ENCODE peak calls at places on chromosomes 5 and 9, in five cellular contexts. I is mucosa of descending colon, C is gastrocnemius medialis, B is HCT116, O is kidney. R is an unnamed sample. For H3K9me3, the result is how much of the 10 kb centered on the place peaks cover.

GRCh38 chr9:119284118-119284517 is 85.1 kb downstream of the BRINP1 start:
- DNase-seq in I (no peak), C (no peak), B (no peak), O (no peak), R (no peak)

GRCh38 chr5:73692981-73693380 is 67.0 kb downstream of the ARHGEF28 start:
- DNase-seq in I (no peak), C (no peak), B (no peak), O (no peak), R (no peak)

GRCh38 chr9:87282477-87282991 is 215.1 kb upstream of the DAPK1 start:
- DNase-seq in I (no peak), C (no peak), B (no peak), O (no peak), R (no peak)

GRCh38 chr5:3845249-3845648 is 249.6 kb downstream of the IRX1 start:
- DNase-seq in I (no peak), C (no peak), B (no peak), O (no peak), R (no peak)

GRCh38 chr9:136840877-136841645 is 1.2 kb upstream of the AJM1 start:
- DNase-seq in I (peak), C (peak), B (no peak), O (peak), R (peak)

GRCh38 chr9:87676976-87677775 is 48.7 kb upstream of the CTSL start:
- DNase-seq in I (no peak), C (no peak), B (no peak), O (no peak), R (no peak)

GRCh38 chr5:120655828-120656435 is 191.8 kb downstream of the PRR16 start:
- DNase-seq in I (no peak), C (no peak), B (peak), O (no peak), R (peak)

GRCh38 chr9:107340920-107341632 is 58.0 kb downstream of the RAD23B start:
- DNase-seq in I (peak), C (peak), B (peak), O (peak), R (peak)

GRCh38 chr9:129983891-129984290 is 59.1 kb downstream of the FNBP1 start:
- DNase-seq in I (no peak), C (no peak), B (no peak), O (no peak), R (no peak)

GRCh38 chr5:78829811-78830499 is 155.2 kb downstream of the ARSB start:
- DNase-seq in I (no peak), C (no peak), B (no peak), O (peak), R (no peak)

GRCh38 chr9:121581775-121582600 is 69.4 kb upstream of the DAB2IP start:
- DNase-seq in I (no peak), C (no peak), B (no peak), O (no peak), R (no peak)

GRCh38 chr9:98432134-98432533 is 176.7 kb upstream of the TBC1D2 start:
- DNase-seq in I (no peak), C (no peak), B (no peak), O (no peak), R (no peak)

GRCh38 chr9:81632599-81632998 is 56.7 kb downstream of the TLE1 start:
- DNase-seq in I (no peak), C (no peak), B (no peak), O (no peak), R (no peak)

GRCh38 chr5:88787856-88788255 is 95.1 kb downstream of the MEF2C start:
- DNase-seq in I (no peak), C (no peak), B (no peak), O (no peak), R (no peak)

GRCh38 chr5:163976691-163977090 is 471.3 kb downstream of the MAT2B start:
- DNase-seq in I (no peak), C (no peak), B (no peak), O (no peak), R (no peak)

GRCh38 chr5:7422262-7422661 is 26.3 kb downstream of the ADCY2 start:
- DNase-seq in I (no peak), C (no peak), B (no peak), O (no peak), R (no peak)

GRCh38 chr5:45262061-45262590 is 434.1 kb downstream of the HCN1 start:
- DNase-seq in I (no peak), C (no peak), B (no peak), O (peak), R (no peak)

GRCh38 chr5:45264447-45264846 is 431.7 kb downstream of the HCN1 start:
- DNase-seq in I (no peak), C (no peak), B (no peak), O (no peak), R (no peak)

GRCh38 chr5:45261125-45261524 is 435.1 kb downstream of the HCN1 start:
- DNase-seq in I (no peak), C (no peak), B (no peak), O (no peak), R (no peak)

GRCh38 chr5:45260292-45260691 is 435.9 kb downstream of the HCN1 start:
- DNase-seq in I (no peak), C (no peak), B (no peak), O (no peak), R (no peak)
- H3K9me3 ChIP-seq in I (under half), C (under half), B (under half), O (under half), R (under half)

GRCh38 chr9:5869315-5870019 is 21.2 kb upstream of the MLANA start:
- DNase-seq in I (no peak), C (no peak), B (peak), O (no peak), R (no peak)
- TF ChIP-seq CTCF in I (peak), C (no peak), B (peak), O (no peak), R (peak)

DNA sequence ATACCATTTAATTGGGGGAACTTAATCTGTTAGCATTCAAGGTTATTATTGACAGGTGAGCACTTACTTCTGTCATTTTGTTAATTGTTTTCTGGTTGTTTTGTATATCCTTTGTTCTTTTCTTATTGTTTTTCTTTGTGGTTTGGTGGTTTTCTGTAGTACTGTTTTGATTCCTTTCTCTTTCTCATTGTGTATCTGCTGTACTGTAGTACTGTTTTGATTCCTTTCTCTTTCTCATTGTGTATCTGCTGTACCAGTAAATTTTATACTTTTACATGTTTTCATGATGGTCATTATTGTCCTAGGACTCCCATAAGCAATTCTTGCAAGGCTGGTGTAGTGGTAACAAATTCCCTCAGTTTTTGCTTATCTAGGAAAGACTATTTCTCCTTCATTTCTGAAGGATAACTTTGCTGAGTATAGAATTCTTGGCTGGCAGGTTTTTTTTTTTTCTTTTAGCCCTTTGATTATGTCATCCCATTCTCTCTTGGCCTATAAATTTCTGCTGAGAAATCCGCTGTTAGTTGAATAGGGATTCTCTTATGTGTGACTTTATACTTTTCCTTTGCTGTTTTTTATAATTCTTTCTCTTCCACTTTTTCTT is 24.1 kb upstream of the CACNA1B start:
- DNase-seq in I (no peak), C (no peak), B (no peak), O (no peak), R (no peak)
- H3K9me3 ChIP-seq in I (under half), C (under half), B (under half), O (under half), R (under half)

DNA sequence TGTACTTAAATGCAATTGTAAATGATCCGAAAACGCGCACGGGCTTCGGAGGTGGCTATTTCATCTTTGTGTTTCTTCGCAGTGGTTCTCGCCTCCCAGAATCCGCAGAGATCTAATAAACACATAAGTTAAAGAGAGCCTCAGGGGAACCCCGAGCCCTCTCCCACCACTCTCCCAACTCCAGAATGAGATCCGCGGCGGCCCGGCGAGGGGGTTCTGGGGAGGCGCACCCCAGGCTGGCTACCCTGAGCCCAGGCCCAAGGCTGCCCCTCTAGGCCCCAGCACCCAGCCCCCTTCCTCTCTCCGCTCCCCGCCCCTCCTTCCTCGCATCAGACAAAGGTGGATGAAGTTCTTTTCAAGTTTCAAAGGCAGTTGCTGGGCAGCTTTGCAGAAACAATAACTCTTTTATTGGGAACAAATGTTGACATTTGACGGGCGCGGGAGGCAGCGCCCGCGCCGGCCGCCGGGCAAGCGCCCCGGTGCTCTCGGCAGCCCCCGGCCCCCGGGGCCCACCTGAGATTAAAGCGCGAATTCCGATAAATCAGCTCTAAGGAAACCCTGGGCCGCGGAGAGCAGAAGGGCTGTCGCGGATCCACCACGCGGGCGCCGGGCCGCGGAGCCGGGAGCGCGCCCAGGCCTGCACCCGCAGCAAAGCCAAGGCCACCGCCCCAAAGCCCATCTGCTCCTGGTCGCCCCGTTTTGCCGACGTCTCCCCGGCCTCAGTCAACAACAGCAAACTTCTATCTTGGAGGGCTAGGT is 8.4 kb downstream of the IRX2 start:
- DNase-seq in I (no peak), C (no peak), B (no peak), O (no peak), R (no peak)
- TF ChIP-seq CTCF in I (no peak), C (no peak), B (no peak), O (no peak), R (no peak)

DNA sequence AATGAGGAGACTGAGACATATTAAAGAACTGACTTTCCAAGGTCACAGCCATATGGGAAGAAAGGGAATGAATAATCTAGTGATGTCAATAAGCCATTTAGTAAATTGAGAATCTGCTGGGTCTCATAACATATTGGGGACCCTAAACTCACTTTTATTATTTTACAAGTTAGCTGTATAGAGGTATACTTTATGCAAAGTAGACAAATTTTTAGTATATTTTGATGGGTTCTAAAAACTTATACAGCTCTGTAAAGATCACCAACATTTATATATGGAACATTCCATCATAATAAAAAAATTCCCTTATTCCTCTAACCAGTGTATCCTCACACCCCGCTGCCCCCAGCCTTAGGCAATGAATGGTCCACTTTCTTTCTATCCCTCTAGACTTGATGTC is 35.7 kb upstream of the ZNF510 start:
- DNase-seq in I (no peak), C (no peak), B (no peak), O (no peak), R (no peak)
- H3K9me3 ChIP-seq in I (half or more), C (under half), B (under half), O (half or more), R (under half)

GRCh38 chr5:141649056-141649688 is 2.0 kb downstream of the FCHSD1 start:
- DNase-seq in I (no peak), C (no peak), B (no peak), O (no peak), R (no peak)

GRCh38 chr5:141651728-141652105 is 499 bp upstream of the FCHSD1 start:
- DNase-seq in I (no peak), C (no peak), B (no peak), O (no peak), R (peak)

GRCh38 chr5:141654298-141654697 is 3.1 kb upstream of the FCHSD1 start:
- DNase-seq in I (no peak), C (no peak), B (no peak), O (no peak), R (no peak)

GRCh38 chr5:141649972-141650371 is 1.2 kb downstream of the FCHSD1 start:
- DNase-seq in I (no peak), C (no peak), B (no peak), O (no peak), R (no peak)

GRCh38 chr5:141650851-141651727 is at the start of gene FCHSD1:
- DNase-seq in I (peak), C (peak), B (peak), O (peak), R (peak)
- TF ChIP-seq CTCF in I (no peak), C (no peak), B (no peak), O (no peak), R (no peak)

GRCh38 chr5:32565143-32565542 is 20.2 kb upstream of the SUB1 start:
- DNase-seq in I (no peak), C (no peak), B (no peak), O (no peak), R (no peak)

GRCh38 chr5:32559411-32559810 is 25.9 kb upstream of the SUB1 start:
- DNase-seq in I (no peak), C (no peak), B (no peak), O (no peak), R (no peak)

GRCh38 chr5:32563614-32564013 is 21.7 kb upstream of the SUB1 start:
- DNase-seq in I (no peak), C (no peak), B (no peak), O (no peak), R (no peak)

GRCh38 chr5:32562056-32562455 is 23.3 kb upstream of the SUB1 start:
- DNase-seq in I (no peak), C (no peak), B (no peak), O (no peak), R (no peak)

DNA sequence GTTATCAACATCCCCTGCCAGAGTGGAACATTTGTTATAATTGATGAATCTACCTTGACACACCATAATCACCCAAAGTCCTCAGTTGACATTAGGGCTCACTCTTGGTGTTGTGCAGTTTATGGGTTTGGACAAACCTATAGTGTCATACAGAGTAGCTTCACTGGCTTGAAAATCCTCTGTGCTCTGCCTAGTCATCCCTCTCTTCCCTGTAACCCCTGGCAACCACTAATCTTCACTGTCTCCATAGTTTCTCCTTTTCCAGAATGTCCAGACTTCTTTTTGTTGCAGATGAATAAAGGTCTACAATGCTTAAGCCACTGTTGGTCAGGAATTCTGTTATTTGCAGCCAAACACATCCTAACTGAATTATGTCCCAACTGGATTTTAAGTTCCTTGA is 22.5 kb upstream of the SUB1 start:
- DNase-seq in I (no peak), C (no peak), B (no peak), O (no peak), R (no peak)
- H3K9me3 ChIP-seq in I (under half), C (under half), B (under half), O (under half), R (under half)

GRCh38 chr5:180799194-180799593 is 3.4 kb downstream of the MGAT1 start:
- DNase-seq in I (no peak), C (no peak), B (no peak), O (no peak), R (peak)
- TF ChIP-seq CTCF in I (peak), C (no peak), B (peak), O (peak), R (peak)